ENCODE peak calls at places on chromosomes 11 and 22, in seven cellular contexts. E is colonic mucosa, Y is brain microvascular endothelial cell, Z is ovary, J is stomach, D is sigmoid colon, Q is upper lobe of right lung. O is an unnamed sample. For H3K36me3 and H3K27me3, the result is how much of the 10 kb centered on the place peaks cover.

GRCh38 chr22:17283423-17283822 is 64.2 kb upstream of the ADA2 start:
- DNase-seq in E (no peak), Y (no peak), Z (no peak), J (no peak), D (no peak), Q (no peak), O (no peak)

GRCh38 chr11:119179983-119180382 is 5.3 kb upstream of the NHERF4 start:
- DNase-seq in E (no peak), Y (no peak), Z (no peak), J (no peak), D (no peak), Q (no peak), O (no peak)

GRCh38 chr11:77074626-77075221 is 8.0 kb downstream of the CAPN5 start:
- DNase-seq in E (peak), Y (no peak), Z (no peak), J (peak), D (peak), Q (peak), O (no peak)

GRCh38 chr11:12189543-12190235 is 79.3 kb downstream of the MICAL2 start:
- DNase-seq in E (no peak), Y (no peak), Z (no peak), J (no peak), D (no peak), Q (no peak), O (no peak)

GRCh38 chr22:27647540-27647939 is 154.0 kb downstream of the MN1 start:
- DNase-seq in E (no peak), Y (no peak), Z (no peak), J (peak), D (no peak), Q (no peak), O (no peak)

GRCh38 chr22:33908201-33909074 is 11.8 kb downstream of the LARGE1 start:
- DNase-seq in E (no peak), Y (no peak), Z (no peak), J (no peak), D (no peak), Q (no peak), O (no peak)

GRCh38 chr22:25795437-25795836 is 53.4 kb downstream of the MYO18B start:
- DNase-seq in E (no peak), Y (no peak), Z (no peak), J (no peak), D (no peak), Q (no peak), O (no peak)

GRCh38 chr11:62542111-62542745 is 4.4 kb downstream of the AHNAK start:
- DNase-seq in E (peak), Y (no peak), Z (no peak), J (peak), D (no peak), Q (no peak), O (no peak)

GRCh38 chr11:120066738-120067303 is 71.1 kb downstream of the TRIM29 start:
- DNase-seq in E (no peak), Y (no peak), Z (no peak), J (no peak), D (no peak), Q (no peak), O (no peak)

GRCh38 chr11:69905202-69905535 is 86.0 kb upstream of the FGF3 start:
- DNase-seq in E (no peak), Y (no peak), Z (no peak), J (no peak), D (no peak), Q (no peak), O (no peak)

GRCh38 chr22:19646383-19646782 is 67.9 kb upstream of the SEPTIN5 start:
- DNase-seq in E (no peak), Y (no peak), Z (no peak), J (no peak), D (no peak), Q (no peak), O (no peak)

GRCh38 chr11:95147364-95147905 is 57.8 kb downstream of the ENDOD1 start:
- DNase-seq in E (no peak), Y (peak), Z (no peak), J (no peak), D (peak), Q (no peak), O (no peak)

GRCh38 chr11:132422725-132423124 is 1052.3 kb downstream of the NTM start:
- DNase-seq in E (no peak), Y (no peak), Z (no peak), J (no peak), D (no peak), Q (no peak), O (no peak)

GRCh38 chr11:77126861-77127673 is 979 bp upstream of the MYO7A start:
- DNase-seq in E (peak), Y (no peak), Z (peak), J (peak), D (no peak), Q (peak), O (no peak)

GRCh38 chr11:70519117-70519516 is 120.8 kb downstream of the CTTN start:
- DNase-seq in E (no peak), Y (no peak), Z (no peak), J (no peak), D (no peak), Q (no peak), O (no peak)

GRCh38 chr11:73152086-73152853 is 10.2 kb upstream of the FCHSD2 start:
- DNase-seq in E (no peak), Y (no peak), Z (no peak), J (peak), D (peak), Q (no peak), O (no peak)

GRCh38 chr22:29625090-29625825 is 21.8 kb downstream of the NF2 start:
- DNase-seq in E (peak), Y (peak), Z (peak), J (peak), D (peak), Q (no peak), O (no peak)

GRCh38 chr22:20026996-20027601 is 6.2 kb downstream of the TANGO2 start:
- DNase-seq in E (no peak), Y (no peak), Z (no peak), J (no peak), D (no peak), Q (no peak), O (no peak)

GRCh38 chr22:47411006-47411405 is 648.6 kb downstream of the TBC1D22A start:
- DNase-seq in E (no peak), Y (no peak), Z (no peak), J (no peak), D (no peak), Q (peak), O (no peak)

GRCh38 chr11:34161812-34162506 is 56.5 kb downstream of the NAT10 start:
- DNase-seq in E (no peak), Y (peak), Z (no peak), J (no peak), D (no peak), Q (no peak), O (no peak)

GRCh38 chr11:70124321-70125061 is 46.4 kb downstream of the ANO1 start:
- DNase-seq in E (no peak), Y (no peak), Z (no peak), J (no peak), D (peak), Q (no peak), O (peak)

DNA sequence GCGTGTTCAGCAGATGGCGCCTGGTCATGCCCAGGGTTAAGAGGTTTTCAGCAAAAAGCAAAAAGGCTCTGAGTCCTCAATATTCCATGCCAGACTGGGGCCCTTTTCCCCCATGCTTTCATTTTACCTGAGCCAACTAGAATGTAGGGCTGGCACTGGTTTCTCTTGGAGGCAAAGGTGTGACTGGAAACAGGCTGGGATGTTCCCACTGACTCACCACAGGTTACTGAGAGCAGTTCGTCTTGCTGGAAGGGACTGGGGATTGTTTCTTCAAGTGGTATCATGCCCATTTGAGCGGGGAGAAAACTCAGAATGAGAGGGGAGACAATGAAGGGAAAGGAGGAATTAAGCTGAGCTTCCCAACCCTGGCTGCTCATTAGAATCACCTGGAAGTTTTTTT is 243.9 kb downstream of the TENM4 start:
- DNase-seq in E (no peak), Y (no peak), Z (no peak), J (no peak), D (no peak), Q (no peak), O (no peak)
- H3K36me3 ChIP-seq in E (under half), Y (under half), Z (under half), J (under half), D (under half), Q (under half), O (under half)

GRCh38 chr11:128496684-128497056 is 90.7 kb downstream of the ETS1 start:
- DNase-seq in E (no peak), Y (no peak), Z (no peak), J (no peak), D (no peak), Q (no peak), O (no peak)
- H3K27me3 ChIP-seq in E (under half), Y (under half), Z (under half), J (under half), D (under half), Q (under half), O (under half)

DNA sequence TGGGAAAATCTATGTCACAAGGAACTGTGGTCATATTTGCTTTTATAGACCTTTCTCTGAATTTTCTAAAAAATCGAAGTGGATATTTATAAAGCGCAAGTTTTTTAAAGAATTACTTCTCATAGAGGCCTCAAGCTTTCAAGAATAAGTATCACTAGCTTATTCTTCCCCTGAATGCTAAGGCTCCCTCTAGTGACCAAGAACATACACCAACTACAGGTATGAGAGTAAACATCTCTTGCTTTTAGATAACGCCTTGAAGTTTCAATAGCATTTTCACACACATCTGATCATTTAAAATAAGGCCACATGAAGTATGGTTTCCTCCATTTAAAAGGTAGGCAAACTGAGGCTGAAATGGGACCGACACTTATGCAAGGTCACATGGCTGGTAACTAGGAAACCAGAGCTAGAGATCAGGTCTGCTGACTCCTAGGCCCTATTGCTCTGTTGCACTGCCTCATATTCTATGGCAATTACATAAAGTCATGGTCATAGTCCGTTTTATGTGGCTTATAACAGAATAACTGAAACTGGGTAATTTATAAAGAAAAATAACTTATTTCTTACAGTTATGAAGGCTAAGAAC is 66.5 kb downstream of the CCDC34 start:
- DNase-seq in E (no peak), Y (peak), Z (no peak), J (no peak), D (no peak), Q (no peak), O (no peak)
- TF ChIP-seq CTCF in E (peak), Y (peak), Z (peak), J (peak), D (peak), Q (peak), O (peak)

DNA sequence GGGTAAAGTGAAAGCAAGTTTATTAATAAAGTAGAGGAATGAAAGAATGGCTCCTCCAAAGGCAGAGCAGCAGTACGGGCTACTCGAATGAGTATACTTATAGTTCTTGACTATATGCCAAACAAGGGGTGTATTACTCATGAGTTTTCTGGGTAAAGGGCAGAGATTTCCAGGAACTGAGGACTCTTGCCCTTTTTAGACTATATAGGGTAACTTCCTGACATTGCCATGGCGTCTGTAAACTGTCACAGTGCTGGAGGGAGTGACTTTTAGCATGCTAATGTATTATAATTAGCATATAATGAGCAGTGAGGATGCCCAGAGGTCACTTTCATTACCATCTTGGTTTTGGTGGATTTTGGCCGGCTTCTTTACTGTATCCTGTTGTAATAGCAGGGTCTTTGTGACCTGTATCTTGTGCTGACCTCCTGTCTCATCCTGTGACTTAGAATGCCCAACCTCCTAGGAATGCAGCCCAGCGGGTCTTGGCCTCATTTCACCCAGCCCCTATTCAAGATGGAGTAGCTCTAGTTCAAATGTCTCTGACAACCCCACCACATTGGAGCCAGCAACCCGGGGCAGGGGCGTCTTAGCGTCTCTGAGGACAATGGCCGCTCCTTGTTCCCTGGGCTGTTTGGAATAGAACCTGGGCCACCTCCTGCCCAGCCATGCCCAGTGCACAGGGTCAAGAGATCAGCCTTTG is 34.9 kb upstream of the CD82 start:
- DNase-seq in E (no peak), Y (no peak), Z (no peak), J (no peak), D (no peak), Q (no peak), O (no peak)
- H3K36me3 ChIP-seq in E (under half), Y (under half), Z (under half), J (under half), D (under half), Q (under half), O (under half)